ENCODE peak calls at places on chromosomes 11 and 22, in six cellular contexts. N is adrenal gland, Z is A549, K is heart right ventricle, M is upper lobe of right lung, I is fibroblast of lung. Q is an unnamed sample.

GRCh38 chr22:30701872-30702271 is 7.2 kb downstream of the OSBP2 start:
- DNase-seq in N (no peak), Z (no peak), K (no peak), M (no peak), I (no peak), Q (no peak)

GRCh38 chr11:29161216-29161615 is 855.6 kb downstream of the KCNA4 start:
- DNase-seq in N (no peak), Z (no peak), K (no peak), M (no peak), I (no peak), Q (no peak)

GRCh38 chr11:62665075-62665629 is at the start of the genes C11orf98 and CSKMT:
- DNase-seq in N (peak), Z (peak), K (peak), M (peak), I (peak), Q (peak)

GRCh38 chr11:65207918-65208784 is 26.4 kb downstream of the CAPN1 start:
- DNase-seq in N (no peak), Z (no peak), K (no peak), M (no peak), I (no peak), Q (peak)

GRCh38 chr11:12731841-12732336 is 57.7 kb downstream of the TEAD1 start:
- DNase-seq in N (no peak), Z (no peak), K (no peak), M (no peak), I (no peak), Q (no peak)

GRCh38 chr11:75203138-75203537 is 37.4 kb upstream of the TPBGL start:
- DNase-seq in N (no peak), Z (no peak), K (no peak), M (peak), I (no peak), Q (no peak)

GRCh38 chr11:26950260-26950719 is 43.6 kb upstream of the FIBIN start:
- DNase-seq in N (no peak), Z (no peak), K (no peak), M (peak), I (peak), Q (no peak)

GRCh38 chr11:93547028-93547427 is 3.8 kb upstream of the SMCO4 start:
- DNase-seq in N (no peak), Z (no peak), K (no peak), M (no peak), I (no peak), Q (no peak)

GRCh38 chr11:78110351-78110750 is 29.1 kb downstream of the ALG8 start:
- DNase-seq in N (no peak), Z (no peak), K (no peak), M (no peak), I (no peak), Q (no peak)

GRCh38 chr11:33620423-33621120 is 80.1 kb downstream of the C11orf91 start:
- DNase-seq in N (no peak), Z (no peak), K (no peak), M (no peak), I (peak), Q (no peak)

GRCh38 chr11:69707156-69707555 is 3.3 kb upstream of the FGF19 start:
- DNase-seq in N (no peak), Z (no peak), K (no peak), M (no peak), I (no peak), Q (no peak)

GRCh38 chr11:25066706-25067105 is 569.9 kb downstream of the LUZP2 start:
- DNase-seq in N (no peak), Z (no peak), K (no peak), M (no peak), I (no peak), Q (no peak)

DNA sequence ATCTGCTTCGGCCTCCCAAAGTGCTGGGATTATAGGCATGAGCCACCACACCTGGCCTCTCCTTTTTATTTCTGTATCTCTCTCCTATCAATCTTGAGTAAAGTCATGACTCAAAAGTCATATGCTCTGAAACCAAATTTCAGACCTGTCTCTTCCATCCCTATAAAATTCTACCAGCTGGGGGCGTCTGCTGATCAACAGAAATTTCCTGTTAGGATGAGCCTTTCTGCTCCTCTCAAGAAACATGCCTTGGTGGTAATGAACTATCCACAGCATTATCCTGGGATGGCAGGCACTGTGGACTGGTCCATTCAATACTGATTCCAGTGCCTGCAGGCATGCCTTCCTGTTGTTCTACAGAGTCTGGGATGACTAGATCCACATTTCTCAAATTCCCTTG is 472.6 kb downstream of the NELL1 start:
- DNase-seq in N (no peak), Z (peak), K (no peak), M (no peak), I (no peak), Q (no peak)
- TF ChIP-seq CTCF in N (no peak), Z (no peak), K (peak), M (no peak), I (no peak), Q (no peak)

GRCh38 chr11:9663699-9664275 is at the start of gene SWAP70:
- DNase-seq in N (peak), Z (peak), K (peak), M (peak), I (peak), Q (peak)
- TF ChIP-seq CTCF in N (peak), Z (no peak), K (peak), M (peak), I (peak), Q (no peak)

GRCh38 chr22:33126881-33127280 is 68.7 kb upstream of the SYN3 start:
- DNase-seq in N (no peak), Z (peak), K (no peak), M (no peak), I (no peak), Q (no peak)
- TF ChIP-seq CTCF in N (no peak), Z (peak), K (no peak), M (no peak), I (no peak), Q (no peak)

GRCh38 chr11:66883021-66883968 is 26.4 kb downstream of the LRFN4 start:
- DNase-seq in N (peak), Z (peak), K (peak), M (peak), I (peak), Q (no peak)
- TF ChIP-seq CTCF in N (peak), Z (peak), K (peak), M (peak), I (peak), Q (peak)

GRCh38 chr22:19431641-19432091 is at the start of gene HIRA:
- DNase-seq in N (peak), Z (peak), K (peak), M (peak), I (peak), Q (peak)

GRCh38 chr22:19434829-19435580 is 2.7 kb downstream of the MRPL40 start:
- DNase-seq in N (no peak), Z (no peak), K (no peak), M (no peak), I (no peak), Q (no peak)

GRCh38 chr22:19432092-19432844 is at the start of gene MRPL40:
- DNase-seq in N (peak), Z (peak), K (peak), M (peak), I (peak), Q (peak)

GRCh38 chr22:19429950-19430889 is 1.3 kb downstream of the HIRA start:
- DNase-seq in N (peak), Z (peak), K (peak), M (peak), I (peak), Q (peak)

GRCh38 chr22:19430890-19431541 is 517 bp downstream of the HIRA start:
- DNase-seq in N (peak), Z (peak), K (peak), M (peak), I (peak), Q (no peak)
- TF ChIP-seq CTCF in N (no peak), Z (no peak), K (no peak), M (no peak), I (peak), Q (no peak)

Q was measured in CD14-positive monocyte.